ENCODE peak calls at places on chromosomes 6 and 20, in four cellular contexts. D is ovary, U is AG04450, Y is iris pigment epithelial cell. K is an unnamed sample.

GRCh38 chr6:12175626-12176025 is 114.5 kb upstream of the EDN1 start:
- DNase-seq in D (no peak), U (no peak), Y (no peak), K (no peak)

GRCh38 chr20:25073544-25073943 is 8.4 kb downstream of the VSX1 start:
- DNase-seq in D (no peak), U (no peak), Y (no peak), K (no peak)

GRCh38 chr6:158808442-158808833 is 10.7 kb downstream of the EZR start:
- DNase-seq in D (no peak), U (no peak), Y (no peak), K (no peak)

GRCh38 chr20:32626407-32626806 is 41.3 kb upstream of the NOL4L start:
- DNase-seq in D (no peak), U (no peak), Y (no peak), K (no peak)

GRCh38 chr20:48733296-48733790 is 94.5 kb downstream of the PREX1 start:
- DNase-seq in D (no peak), U (no peak), Y (peak; percentile 47), K (no peak)

GRCh38 chr6:170263410-170263809 is 27.5 kb downstream of the DLL1 start:
- DNase-seq in D (no peak), U (no peak), Y (no peak), K (no peak)

GRCh38 chr20:5000263-5001173 is 792 bp downstream of the SLC23A2 start:
- DNase-seq in D (peak; percentile 54), U (no peak), Y (peak; percentile 15), K (no peak)

GRCh38 chr6:105991561-105992314 is 94.4 kb upstream of the PRDM1 start:
- DNase-seq in D (peak; percentile 33), U (no peak), Y (no peak), K (no peak)

GRCh38 chr6:38182426-38182825 is 362.9 kb downstream of the ZFAND3 start:
- DNase-seq in D (no peak), U (no peak), Y (no peak), K (no peak)

GRCh38 chr20:11919046-11919445 is 1.4 kb downstream of the BTBD3 start:
- DNase-seq in D (no peak), U (no peak), Y (no peak), K (no peak)

GRCh38 chr20:63791497-63792156 is 39.4 kb downstream of the ZBTB46 start:
- DNase-seq in D (peak; percentile 75), U (no peak), Y (peak; percentile 12), K (no peak)

GRCh38 chr6:133833905-133834304 is 55.0 kb upstream of the TCF21 start:
- DNase-seq in D (peak; percentile 76), U (no peak), Y (no peak), K (no peak)

GRCh38 chr6:89575562-89575960 is 63.0 kb downstream of the LYRM2 start:
- DNase-seq in D (no peak), U (no peak), Y (no peak), K (no peak)

GRCh38 chr6:122374307-122374706 is 25.1 kb upstream of the HSF2 start:
- DNase-seq in D (no peak), U (no peak), Y (no peak), K (no peak)

GRCh38 chr6:34792605-34793500 is 970 bp downstream of the BLTP3A start:
- DNase-seq in D (peak; percentile 47), U (no peak), Y (peak; percentile 81), K (no peak)

GRCh38 chr6:54860739-54861138 is 14.2 kb downstream of the FAM83B start:
- DNase-seq in D (no peak), U (no peak), Y (peak; percentile 89), K (no peak)

GRCh38 chr6:159720708-159721107 is 6.6 kb upstream of the WTAP start:
- DNase-seq in D (no peak), U (no peak), Y (peak; percentile 16), K (peak; percentile 13)

GRCh38 chr20:6051505-6051904 is 2.4 kb downstream of the LRRN4 start:
- DNase-seq in D (no peak), U (peak; percentile 11), Y (peak; percentile 77), K (no peak)

GRCh38 chr6:97919046-97919445 is 636.0 kb upstream of the MMS22L start:
- DNase-seq in D (no peak), U (no peak), Y (no peak), K (no peak)

GRCh38 chr6:40550096-40550731 is 37.0 kb downstream of the LRFN2 start:
- DNase-seq in D (peak; percentile 25), U (peak; percentile 11), Y (peak; percentile 41), K (no peak)

GRCh38 chr20:47665221-47665991 is 119.9 kb downstream of the SULF2 start:
- DNase-seq in D (no peak), U (no peak), Y (no peak), K (no peak)

GRCh38 chr6:27531772-27532459 is 59.0 kb upstream of the ZNF184 start:
- DNase-seq in D (no peak), U (no peak), Y (no peak), K (no peak)

GRCh38 chr6:27144740-27145079 is 102.8 kb upstream of the PRSS16 start:
- DNase-seq in D (no peak), U (no peak), Y (no peak), K (no peak)

GRCh38 chr20:5885866-5886265 is 64.5 kb downstream of the TRMT6 start:
- DNase-seq in D (no peak), U (no peak), Y (no peak), K (no peak)

GRCh38 chr6:168156742-168157265 is 77.8 kb upstream of the FRMD1 start:
- DNase-seq in D (no peak), U (no peak), Y (no peak), K (no peak)

GRCh38 chr20:24494460-24494920 is 25.1 kb downstream of the SYNDIG1 start:
- DNase-seq in D (no peak), U (no peak), Y (no peak), K (no peak)

GRCh38 chr6:165514621-165515020 is 148.4 kb downstream of the PDE10A start:
- DNase-seq in D (no peak), U (no peak), Y (no peak), K (no peak)

GRCh38 chr6:29813809-29814208 is 13.8 kb upstream of the HLA-G start:
- DNase-seq in D (no peak), U (no peak), Y (peak; percentile 33), K (no peak)

GRCh38 chr20:23143098-23143497 is 57.0 kb upstream of the CD93 start:
- DNase-seq in D (peak; percentile 56), U (no peak), Y (peak; percentile 85), K (no peak)

GRCh38 chr6:134199848-134200606 is 117.9 kb downstream of the SGK1 start:
- DNase-seq in D (no peak), U (no peak), Y (no peak), K (no peak)

GRCh38 chr20:9543214-9543613 is 28.8 kb downstream of the LAMP5 start:
- DNase-seq in D (no peak), U (no peak), Y (no peak), K (no peak)

GRCh38 chr20:18224968-18225568 is 63.3 kb upstream of the ZNF133 start:
- DNase-seq in D (peak; percentile 22), U (peak; percentile 0), Y (peak; percentile 61), K (no peak)

GRCh38 chr6:19478992-19479391 is 358.2 kb upstream of the ID4 start:
- DNase-seq in D (no peak), U (no peak), Y (peak; percentile 43), K (no peak)

GRCh38 chr6:11245406-11245990 is 13.0 kb upstream of the NEDD9 start:
- DNase-seq in D (no peak), U (no peak), Y (no peak), K (no peak)